ENCODE peak calls at places on chromosomes 4 and X, in four cellular contexts. One of them, this sample, is unnamed.

GRCh38 chrX:69618803-69619202 is 2.9 kb downstream of the EDA start:
- DNase-seq in ACHN: peak
- DNase-seq in NCI-H460: peak
- DNase-seq in testis: peak
- DNase-seq in this sample: peak

GRCh38 chr4:87093443-87094123 is 126.8 kb downstream of the KLHL8 start:
- DNase-seq in ACHN: peak
- DNase-seq in NCI-H460: peak
- DNase-seq in testis: peak
- DNase-seq in this sample: peak

GRCh38 chr4:184845367-184846011 is 19.7 kb upstream of the ACSL1 start:
- DNase-seq in ACHN: no peak
- DNase-seq in NCI-H460: no peak
- DNase-seq in testis: no peak
- DNase-seq in this sample: no peak

GRCh38 chrX:69305333-69306062 is 140.2 kb upstream of the PJA1 start:
- DNase-seq in ACHN: no peak
- DNase-seq in NCI-H460: no peak
- DNase-seq in testis: no peak
- DNase-seq in this sample: no peak

GRCh38 chrX:43860646-43861370 is 21.4 kb downstream of the MAOB start:
- DNase-seq in ACHN: no peak
- DNase-seq in NCI-H460: no peak
- DNase-seq in testis: no peak
- DNase-seq in this sample: peak

GRCh38 chr4:139595989-139596679 is 40.1 kb upstream of the SETD7 start:
- DNase-seq in ACHN: no peak
- DNase-seq in NCI-H460: no peak
- DNase-seq in testis: no peak
- DNase-seq in this sample: no peak

GRCh38 chr4:128288689-128289106 is 1.1 kb upstream of the PGRMC2 start:
- DNase-seq in ACHN: peak
- DNase-seq in NCI-H460: peak
- DNase-seq in testis: no peak
- DNase-seq in this sample: peak

GRCh38 chr4:3013839-3014350 is 50.5 kb downstream of the GRK4 start:
- DNase-seq in ACHN: no peak
- DNase-seq in NCI-H460: no peak
- DNase-seq in testis: peak
- DNase-seq in this sample: peak

GRCh38 chrX:40471965-40472648 is 108.7 kb upstream of the ATP6AP2 start:
- DNase-seq in ACHN: peak
- DNase-seq in NCI-H460: no peak
- DNase-seq in testis: peak
- DNase-seq in this sample: peak

GRCh38 chrX:136920001-136920400 is 39.5 kb upstream of the RBMX start:
- DNase-seq in ACHN: no peak
- DNase-seq in NCI-H460: no peak
- DNase-seq in testis: no peak
- DNase-seq in this sample: no peak

This sample was measured in small intestine.